ENCODE peak calls at places on chromosomes 1 and 21, in nine cellular contexts. J, U, I, K, Y, C, D, P and S are unnamed samples.

GRCh38 chr1:39105061-39105840 is 79.1 kb downstream of the NDUFS5 start:
- DNase-seq in K (peak; percentile 87), J (peak; percentile 59), D (no peak), I (peak; percentile 85), C (peak; percentile 91), U (no peak), Y (peak; percentile 81), P (peak; percentile 63), S (peak; percentile 77)

GRCh38 chr21:25457411-25457810 is 149.9 kb downstream of the MRPL39 start:
- DNase-seq in P (no peak), C (no peak), Y (no peak), U (no peak), K (no peak), D (no peak), I (no peak), J (peak; percentile 85), S (no peak)

GRCh38 chr1:119159963-119160362 is 19.5 kb upstream of the WARS2 start:
- DNase-seq in Y (no peak), U (no peak), I (no peak), C (no peak), J (no peak), P (no peak), D (no peak), K (no peak), S (no peak)

GRCh38 chr1:8283058-8283884 is 34.6 kb upstream of the SLC45A1 start:
- DNase-seq in C (no peak), P (no peak), D (no peak), K (no peak), J (no peak), I (no peak), U (no peak), Y (no peak), S (no peak)

GRCh38 chr1:218492840-218493239 is 147.7 kb downstream of the TGFB2 start:
- DNase-seq in K (no peak), U (no peak), I (no peak), P (no peak), C (no peak), Y (no peak), D (no peak), J (no peak), S (no peak)

GRCh38 chr1:53545663-53546408 is 86.6 kb downstream of the DMRTB1 start:
- DNase-seq in K (no peak), P (no peak), J (peak; percentile 21), Y (peak; percentile 46), U (no peak), D (no peak), I (no peak), C (peak; percentile 27), S (no peak)

GRCh38 chr1:70441392-70442035 is 30.4 kb downstream of the CTH start:
- DNase-seq in U (no peak), K (no peak), D (no peak), I (no peak), C (no peak), Y (no peak), J (no peak), P (no peak), S (no peak)

GRCh38 chr1:58264462-58264861 is 282.1 kb downstream of the OMA1 start:
- DNase-seq in J (no peak), P (no peak), D (no peak), Y (no peak), U (no peak), C (no peak), I (no peak), K (no peak), S (no peak)

GRCh38 chr1:174976436-174977107 is 23.2 kb upstream of the CACYBP start:
- DNase-seq in Y (peak; percentile 13), D (no peak), U (no peak), K (no peak), P (no peak), C (no peak), I (no peak), J (peak; percentile 64), S (no peak)

GRCh38 chr1:21655748-21656147 is 13.4 kb downstream of the RAP1GAP start:
- DNase-seq in K (peak; percentile 50), D (no peak), Y (no peak), U (no peak), C (peak; percentile 69), P (no peak), I (no peak), J (no peak), S (no peak)

GRCh38 chr1:79293611-79294010 is 287.1 kb upstream of the ADGRL4 start:
- DNase-seq in C (no peak), D (no peak), P (no peak), K (no peak), I (no peak), U (no peak), J (peak; percentile 37), Y (no peak), S (no peak)

GRCh38 chr1:104718752-104719151 is 969.1 kb downstream of the AMY1C start:
- DNase-seq in P (no peak), K (no peak), U (no peak), J (no peak), C (no peak), D (no peak), Y (no peak), I (no peak), S (no peak)

GRCh38 chr1:160997323-160998038 is 23.5 kb downstream of the F11R start:
- DNase-seq in C (peak; percentile 40), D (no peak), P (no peak), I (peak; percentile 74), Y (peak; percentile 33), J (peak; percentile 64), U (no peak), K (peak; percentile 67), S (peak; percentile 76)

GRCh38 chr1:203374023-203374422 is 23.1 kb upstream of the FMOD start:
- DNase-seq in U (no peak), D (no peak), I (no peak), K (no peak), P (no peak), Y (no peak), C (no peak), J (no peak), S (no peak)

GRCh38 chr1:156656779-156657160 is 14.9 kb downstream of the BCAN start:
- DNase-seq in D (no peak), C (peak; percentile 84), I (no peak), U (no peak), J (no peak), Y (peak; percentile 40), K (no peak), P (no peak), S (no peak)

GRCh38 chr1:117392776-117393175 is 25.5 kb downstream of the MAN1A2 start:
- DNase-seq in D (no peak), Y (no peak), J (no peak), C (no peak), P (no peak), U (no peak), K (no peak), I (no peak), S (no peak)
- H3K4me1 ChIP-seq in D (no peaks in the 10 kb centered on the region), Y (peaks cover 53% of the 10 kb centered on the region), J (no peaks in the 10 kb centered on the region), C (peaks cover 4% of the 10 kb centered on the region), P (no peaks in the 10 kb centered on the region), U (no peaks in the 10 kb centered on the region), K (no peaks in the 10 kb centered on the region), I (peaks cover 13% of the 10 kb centered on the region), S (peaks cover 2% of the 10 kb centered on the region)

DNA sequence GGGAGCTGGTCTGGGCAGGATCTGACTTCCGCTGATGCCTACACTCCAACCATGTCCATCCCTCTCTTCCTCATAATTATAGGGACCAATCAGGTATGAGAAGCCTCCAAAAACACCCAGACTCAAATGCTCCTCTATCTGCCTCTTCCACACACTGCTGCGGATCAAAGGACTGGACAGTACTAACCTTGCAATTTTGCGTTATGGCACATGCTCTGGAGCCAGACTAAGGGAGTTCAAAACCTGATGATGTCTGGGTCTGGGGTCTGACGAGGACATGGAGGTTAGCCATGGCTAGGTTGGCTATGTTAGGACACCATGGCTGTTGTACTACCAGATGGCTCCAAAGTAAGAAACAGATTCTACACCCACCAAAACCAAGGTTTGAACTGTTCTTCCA is 10.3 kb downstream of the GPN2 start:
- DNase-seq in J (no peak), I (no peak), C (no peak), D (no peak), Y (no peak), P (no peak), K (no peak), U (no peak), S (no peak)
- H3K36me3 ChIP-seq in J (peaks cover 54% of the 10 kb centered on the region), I (peaks cover 37% of the 10 kb centered on the region), C (peaks cover 56% of the 10 kb centered on the region), D (peaks cover 32% of the 10 kb centered on the region), Y (peaks cover 92% of the 10 kb centered on the region), P (peaks cover 22% of the 10 kb centered on the region), K (peaks cover 77% of the 10 kb centered on the region), U (peaks cover 15% of the 10 kb centered on the region), S (peaks cover 18% of the 10 kb centered on the region)

GRCh38 chr21:43289442-43289841 is 120.6 kb downstream of the CRYAA start:
- DNase-seq in Y (no peak), U (no peak), C (no peak), J (no peak), D (no peak), K (no peak), P (no peak), I (no peak), S (no peak)

GRCh38 chr21:43289966-43290365 is 121.2 kb downstream of the CRYAA start:
- DNase-seq in J (no peak), P (no peak), U (no peak), Y (peak; percentile 9), K (no peak), I (no peak), C (no peak), D (no peak), S (no peak)

GRCh38 chr21:43286196-43286595 is 117.4 kb downstream of the CRYAA start:
- DNase-seq in P (no peak), Y (no peak), D (no peak), I (no peak), U (no peak), J (no peak), K (no peak), C (no peak), S (no peak)

GRCh38 chr21:43287974-43288755 is 119.4 kb downstream of the CRYAA start:
- DNase-seq in Y (peak; percentile 11), U (no peak), J (no peak), I (no peak), P (no peak), C (no peak), K (no peak), D (no peak), S (no peak)

GRCh38 chr21:43287111-43287973 is 118.5 kb downstream of the CRYAA start:
- DNase-seq in Y (peak; percentile 8), U (no peak), P (no peak), I (no peak), C (no peak), K (peak; percentile 50), D (no peak), J (no peak), S (no peak)
- H3K4me1 ChIP-seq in Y (no peaks in the 10 kb centered on the region), U (peaks cover 13% of the 10 kb centered on the region), P (no peaks in the 10 kb centered on the region), I (no peaks in the 10 kb centered on the region), C (peaks cover 10% of the 10 kb centered on the region), K (no peaks in the 10 kb centered on the region), D (peaks cover 5% of the 10 kb centered on the region), J (no peaks in the 10 kb centered on the region), S (no peaks in the 10 kb centered on the region)

GRCh38 chr1:52026278-52026677 is 7.3 kb downstream of the KTI12 start:
- DNase-seq in K (no peak), D (no peak), I (no peak), Y (no peak), C (no peak), U (no peak), P (no peak), J (no peak), S (no peak)

GRCh38 chr1:52022133-52022532 is 11.5 kb downstream of the KTI12 start:
- DNase-seq in Y (no peak), C (no peak), K (no peak), U (no peak), I (no peak), P (no peak), D (no peak), J (no peak), S (no peak)
- H3K36me3 ChIP-seq in Y (peaks cover 65% of the 10 kb centered on the region), C (peaks cover 43% of the 10 kb centered on the region), K (peaks cover 56% of the 10 kb centered on the region), U (peaks cover 6% of the 10 kb centered on the region), I (peaks cover 27% of the 10 kb centered on the region), P (peaks cover 6% of the 10 kb centered on the region), D (peaks cover 27% of the 10 kb centered on the region), J (peaks cover 32% of the 10 kb centered on the region), S (peaks cover 23% of the 10 kb centered on the region)